ENCODE peak calls at places on chromosomes 13 and 19, in seven cellular contexts. D is fibroblast of the aortic adventitia, N is coronary artery, A is kidney epithelial cell, E is AG04450, T is HAP-1, P is left lung. M is an unnamed sample.

GRCh38 chr13:52001120-52001731 is 10.0 kb downstream of the ATP7B start:
- DNase-seq in D (peak), N (no peak), P (no peak), T (peak), A (peak), E (peak), M (no peak)

GRCh38 chr13:74052402-74052928 is 81.7 kb downstream of the KLF12 start:
- DNase-seq in E (no peak), A (no peak), P (peak), D (no peak), N (no peak), T (no peak), M (no peak)

GRCh38 chr19:7533281-7533819 is 2.2 kb upstream of the PNPLA6 start:
- DNase-seq in N (peak), T (no peak), A (no peak), D (peak), E (no peak), P (peak), M (no peak)

GRCh38 chr19:29285878-29286277 is 72.9 kb upstream of the UQCRFS1 start:
- DNase-seq in T (no peak), P (no peak), N (no peak), E (no peak), A (no peak), D (no peak), M (no peak)

GRCh38 chr19:58229255-58229639 is 533 bp downstream of the ZNF544 start:
- DNase-seq in E (no peak), N (no peak), T (no peak), D (peak), P (no peak), A (no peak), M (peak)

GRCh38 chr13:40109324-40109958 is 454.0 kb downstream of the COG6 start:
- DNase-seq in D (peak), A (peak), E (peak), P (no peak), T (no peak), N (no peak), M (peak)

GRCh38 chr13:36999054-36999927 is at the start of gene ALG5:
- DNase-seq in P (peak), D (peak), N (peak), A (peak), T (peak), E (peak), M (peak)

GRCh38 chr19:28929026-28929425 is 283.9 kb downstream of the UQCRFS1 start:
- DNase-seq in D (no peak), P (no peak), T (no peak), A (no peak), E (no peak), N (no peak), M (peak)

GRCh38 chr13:75366380-75367280 is 115.3 kb downstream of the TBC1D4 start:
- DNase-seq in D (no peak), N (no peak), T (no peak), P (no peak), E (no peak), A (no peak), M (no peak)

GRCh38 chr13:101417043-101417406 is 717 bp upstream of the NALCN start:
- DNase-seq in T (no peak), A (no peak), D (peak), E (peak), N (no peak), P (no peak), M (no peak)

GRCh38 chr19:7869453-7869909 is 4.7 kb downstream of the PRR36 start:
- DNase-seq in D (peak), E (no peak), N (no peak), T (peak), P (peak), A (no peak), M (no peak)

GRCh38 chr13:60453490-60453889 is 56.5 kb downstream of the TDRD3 start:
- DNase-seq in D (peak), T (no peak), A (peak), N (no peak), E (no peak), P (no peak), M (no peak)

GRCh38 chr13:111296417-111296816 is 24.0 kb upstream of the TEX29 start:
- DNase-seq in D (no peak), P (no peak), E (no peak), T (no peak), A (no peak), N (no peak), M (no peak)

GRCh38 chr13:44578064-44578394 is 1.9 kb upstream of the TSC22D1 start:
- DNase-seq in N (no peak), T (peak), P (no peak), E (no peak), D (peak), A (no peak), M (no peak)

GRCh38 chr19:41886761-41887710 is 4.1 kb downstream of the ARHGEF1 start:
- DNase-seq in P (no peak), N (no peak), D (no peak), T (no peak), A (no peak), E (no peak), M (no peak)

GRCh38 chr19:1262687-1263123 is 6.4 kb upstream of the CIRBP start:
- DNase-seq in D (no peak), P (no peak), T (no peak), A (no peak), N (no peak), E (no peak), M (no peak)

GRCh38 chr13:44271915-44272341 is 101.7 kb upstream of the SERP2 start:
- DNase-seq in N (no peak), E (no peak), D (peak), A (no peak), T (no peak), P (no peak), M (no peak)

GRCh38 chr13:110102053-110102452 is 204.9 kb downstream of the COL4A1 start:
- DNase-seq in D (no peak), E (no peak), T (no peak), A (no peak), N (no peak), P (no peak), M (no peak)

GRCh38 chr19:7376151-7376852 is 27.6 kb downstream of the ARHGEF18 start:
- DNase-seq in P (no peak), T (no peak), D (no peak), E (no peak), A (no peak), N (no peak), M (no peak)

GRCh38 chr19:21260164-21260847 is 68.9 kb downstream of the ZNF708 start:
- DNase-seq in D (no peak), A (no peak), P (no peak), T (no peak), E (no peak), N (no peak), M (no peak)

GRCh38 chr19:4933528-4933927 is 24.2 kb downstream of the UHRF1 start:
- DNase-seq in D (peak), N (no peak), T (no peak), P (no peak), E (no peak), A (no peak), M (no peak)

GRCh38 chr13:113091211-113091771 is 14.3 kb upstream of the F7 start:
- DNase-seq in T (no peak), A (no peak), E (no peak), N (no peak), P (no peak), D (no peak), M (no peak)

GRCh38 chr13:111953546-111954178 is 113.3 kb upstream of the SOX1 start:
- DNase-seq in E (no peak), D (no peak), N (no peak), P (no peak), A (no peak), T (no peak), M (no peak)

GRCh38 chr19:12937243-12938053 is 961 bp upstream of the CALR start:
- DNase-seq in E (no peak), A (no peak), P (peak), T (no peak), D (no peak), N (no peak), M (no peak)

GRCh38 chr19:48975947-48976847 is 11.1 kb downstream of the FTL start:
- DNase-seq in A (no peak), D (no peak), T (peak), E (no peak), N (no peak), P (no peak), M (no peak)

GRCh38 chr13:52447815-52448552 is 2.5 kb downstream of the VPS36 start:
- DNase-seq in E (no peak), T (no peak), D (no peak), N (no peak), A (no peak), P (no peak), M (no peak)

GRCh38 chr13:110914293-110915056 is 394 bp downstream of the ANKRD10 start:
- DNase-seq in D (peak), E (no peak), A (no peak), N (peak), P (peak), T (peak), M (peak)

GRCh38 chr19:38932425-38933179 is 1.9 kb downstream of the MRPS12 start:
- DNase-seq in E (no peak), P (no peak), N (no peak), T (no peak), A (peak), D (peak), M (no peak)

GRCh38 chr19:19884583-19884982 is 16.2 kb upstream of the ZNF93 start:
- DNase-seq in A (no peak), T (no peak), E (no peak), D (no peak), P (no peak), N (no peak), M (no peak)

GRCh38 chr19:719081-719512 is 10.4 kb downstream of the PALM start:
- DNase-seq in P (no peak), N (no peak), E (no peak), T (no peak), D (peak), A (no peak), M (no peak)

GRCh38 chr13:109246001-109246400 is 540.4 kb downstream of the IRS2 start:
- DNase-seq in E (no peak), N (no peak), T (no peak), A (no peak), P (no peak), D (no peak), M (no peak)

GRCh38 chr13:33004454-33004853 is 11.8 kb upstream of the KL start:
- DNase-seq in D (peak), P (no peak), T (peak), E (no peak), A (no peak), N (no peak), M (no peak)

GRCh38 chr13:112821340-112822055 is 131.7 kb downstream of the ATP11A start:
- DNase-seq in T (no peak), D (no peak), P (no peak), E (no peak), A (no peak), N (no peak), M (no peak)

GRCh38 chr13:45674908-45675307 is 27.2 kb upstream of the CBY2 start:
- DNase-seq in D (peak), T (peak), P (no peak), A (peak), N (no peak), E (no peak), M (peak)

GRCh38 chr13:94093652-94094310 is 385.7 kb downstream of the DCT start:
- DNase-seq in E (no peak), D (peak), T (no peak), P (no peak), A (no peak), N (no peak), M (no peak)

GRCh38 chr13:51222510-51223283 is 499 bp downstream of the FAM124A start:
- DNase-seq in P (no peak), D (no peak), N (no peak), A (no peak), E (no peak), T (peak), M (no peak)

GRCh38 chr19:12000152-12000981 is 35.1 kb downstream of the ZNF433 start:
- DNase-seq in A (no peak), E (no peak), N (no peak), T (no peak), D (no peak), P (no peak), M (no peak)

GRCh38 chr19:30407310-30407709 is 35.1 kb downstream of the ZNF536 start:
- DNase-seq in E (no peak), N (no peak), P (no peak), A (no peak), D (no peak), T (no peak), M (no peak)

GRCh38 chr19:6439743-6440142 is 6.2 kb upstream of the SLC25A41 start:
- DNase-seq in T (no peak), A (no peak), N (no peak), P (no peak), D (no peak), E (no peak), M (no peak)

GRCh38 chr13:110831437-110832204 is 83.2 kb downstream of the ANKRD10 start:
- DNase-seq in P (no peak), E (no peak), A (no peak), T (no peak), D (no peak), N (no peak), M (no peak)

GRCh38 chr19:17605117-17605516 is 49.7 kb downstream of the COLGALT1 start:
- DNase-seq in T (no peak), D (no peak), N (no peak), A (no peak), E (no peak), P (no peak), M (no peak)

GRCh38 chr19:17606786-17607185 is 51.3 kb downstream of the COLGALT1 start:
- DNase-seq in P (no peak), N (no peak), T (no peak), A (no peak), D (no peak), E (no peak), M (no peak)

GRCh38 chr19:17604372-17605025 is 49.0 kb downstream of the COLGALT1 start:
- DNase-seq in P (no peak), N (no peak), T (no peak), D (no peak), A (no peak), E (no peak), M (no peak)

GRCh38 chr19:17607936-17608335 is 52.5 kb downstream of the COLGALT1 start:
- DNase-seq in T (no peak), N (no peak), A (no peak), P (no peak), D (no peak), E (no peak), M (no peak)

DNA sequence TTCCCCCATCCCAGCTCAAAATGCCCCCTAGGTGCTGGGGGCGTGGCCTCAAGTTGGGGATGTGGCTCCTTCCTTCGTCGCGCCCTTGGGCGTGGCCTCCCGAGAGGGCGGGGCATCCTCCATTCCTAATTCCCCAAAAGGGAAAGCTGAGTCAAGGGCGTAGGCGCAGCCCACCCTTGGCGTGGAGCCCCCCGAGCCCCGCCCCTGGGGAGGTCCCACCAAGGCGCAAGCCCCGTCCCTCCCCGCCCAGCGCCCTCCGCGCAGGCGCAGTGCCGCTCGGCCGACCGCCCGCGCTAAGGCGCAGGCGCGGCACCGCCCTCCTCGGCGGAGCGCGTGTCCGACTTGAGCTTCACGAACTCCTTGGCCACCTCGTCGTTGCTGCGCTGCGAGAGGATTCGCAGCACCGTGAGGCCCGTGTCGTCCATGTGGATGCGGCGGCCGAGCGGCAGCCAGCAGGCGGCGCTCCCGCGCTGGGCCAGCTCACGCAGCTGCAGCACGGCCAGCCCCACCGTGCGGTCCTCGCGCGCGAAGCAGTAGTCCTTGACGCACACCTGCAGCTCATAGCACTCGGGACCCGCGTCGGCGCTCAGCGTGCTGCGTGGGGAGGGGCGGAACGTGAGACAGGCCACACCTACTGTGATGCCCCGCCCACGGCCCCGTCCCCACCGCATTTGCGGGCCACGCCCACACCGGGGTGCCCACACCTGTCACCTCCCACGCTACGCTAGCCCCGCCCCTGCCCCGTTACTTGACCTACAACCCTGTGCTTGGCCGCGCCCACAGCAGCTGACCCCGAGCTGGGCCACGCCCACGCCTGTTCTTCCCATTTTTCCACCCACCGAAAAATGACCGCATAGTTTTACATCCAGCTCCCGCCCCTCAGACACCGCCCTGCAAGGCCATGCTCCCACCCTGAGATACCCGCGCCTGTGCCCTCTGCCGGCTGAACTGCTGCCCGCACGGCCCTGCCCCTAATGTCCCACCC is 50.6 kb downstream of the COLGALT1 start:
- DNase-seq in N (no peak), P (peak), A (peak), E (no peak), D (peak), T (peak), M (peak)
- H3K4me3 ChIP-seq in N (peak), P (peak), A (peak), E (peak), D (peak), T (peak), M (peak)

GRCh38 chr19:14350302-14350701 is 30.9 kb upstream of the ADGRE5 start:
- DNase-seq in N (no peak), E (no peak), A (no peak), T (no peak), D (no peak), P (no peak), M (no peak)

GRCh38 chr19:14347999-14348889 is 33.0 kb upstream of the ADGRE5 start:
- DNase-seq in N (no peak), E (no peak), T (peak), P (peak), D (peak), A (no peak), M (no peak)

GRCh38 chr19:14349426-14349825 is 31.8 kb upstream of the ADGRE5 start:
- DNase-seq in N (no peak), T (no peak), E (no peak), D (no peak), P (no peak), A (no peak), M (no peak)

GRCh38 chr19:14352526-14352925 is 28.7 kb upstream of the ADGRE5 start:
- DNase-seq in A (no peak), T (no peak), D (no peak), N (no peak), E (no peak), P (no peak), M (no peak)

GRCh38 chr19:14350866-14351265 is 30.4 kb upstream of the ADGRE5 start:
- DNase-seq in P (no peak), D (no peak), N (no peak), E (no peak), A (no peak), T (no peak), M (no peak)
- H3K4me3 ChIP-seq in P (no peak), D (no peak), N (no peak), E (no peak), A (no peak), T (no peak), M (no peak)

GRCh38 chr19:53849237-53849676 is 18.4 kb upstream of the MYADM start:
- DNase-seq in P (no peak), E (no peak), T (no peak), D (peak), A (no peak), N (no peak), M (peak)
- H3K4me3 ChIP-seq in P (no peak), E (no peak), T (no peak), D (peak), A (no peak), N (no peak), M (no peak)

DNA sequence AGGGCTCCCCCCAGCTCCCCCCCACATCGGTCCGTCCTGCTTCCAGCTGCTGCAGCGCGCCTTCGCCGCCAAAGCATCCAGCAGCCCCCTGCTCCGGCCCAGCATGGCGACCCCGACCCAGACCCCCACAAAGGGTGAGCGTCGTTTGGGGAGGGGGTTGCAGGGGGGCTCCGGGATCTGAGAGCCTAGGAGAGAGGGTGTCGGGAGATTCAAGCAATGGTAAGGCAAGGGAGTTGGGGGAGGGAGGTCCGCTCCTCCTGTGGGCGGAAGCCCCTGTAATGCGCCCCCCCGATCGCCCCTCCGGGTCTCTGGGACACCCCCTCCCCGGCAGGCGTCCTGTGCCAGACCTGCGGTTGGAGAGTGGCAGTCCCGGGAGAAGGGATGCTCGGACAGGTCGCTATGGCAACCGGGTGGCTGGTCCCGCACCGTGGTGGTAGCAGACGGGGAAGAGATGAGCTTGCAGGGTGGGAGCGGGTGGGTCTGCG is at the start of gene FXYD7:
- DNase-seq in N (no peak), P (no peak), E (no peak), T (no peak), D (no peak), A (no peak), M (no peak)
- H3K4me3 ChIP-seq in N (peak), P (no peak), E (no peak), T (peak), D (no peak), A (no peak), M (peak)

DNA sequence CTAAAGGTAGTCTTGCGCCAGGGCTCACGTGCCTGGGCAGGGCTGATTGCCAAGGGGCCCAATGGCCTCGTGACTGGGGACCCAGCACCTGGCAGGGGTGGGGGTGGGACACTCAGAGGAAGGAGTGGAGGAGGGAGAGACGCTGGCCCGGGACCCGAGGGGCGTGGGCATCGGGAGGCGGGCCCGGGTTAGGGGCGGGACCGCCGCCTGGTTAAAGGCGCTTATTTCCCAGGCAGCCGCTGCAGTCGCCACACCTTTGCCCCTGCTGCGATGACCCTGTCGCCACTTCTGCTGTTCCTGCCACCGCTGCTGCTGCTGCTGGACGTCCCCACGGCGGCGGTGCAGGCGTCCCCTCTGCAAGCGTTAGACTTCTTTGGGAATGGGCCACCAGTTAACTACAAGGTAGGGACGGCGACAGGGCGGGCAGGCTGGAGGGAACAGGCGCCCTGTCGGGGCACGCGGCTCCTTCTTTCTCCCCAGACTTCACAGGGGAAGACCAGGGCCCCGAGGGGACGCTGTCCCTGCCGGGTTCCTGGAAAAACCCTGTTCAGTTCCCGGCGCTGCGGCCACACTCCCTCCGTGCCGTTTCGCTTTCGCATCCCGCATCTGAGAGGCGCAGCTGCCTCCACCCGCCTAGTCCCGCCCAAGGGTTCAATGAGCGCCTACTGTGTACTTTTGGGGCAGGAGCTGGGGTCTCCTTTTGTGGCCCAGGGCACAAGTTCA is at the start of gene IFI30:
- DNase-seq in P (peak), N (no peak), D (peak), E (no peak), T (peak), A (no peak), M (no peak)
- H3K4me3 ChIP-seq in P (peak), N (peak), D (peak), E (peak), T (peak), A (peak), M (peak)